ENCODE peak calls at places on chromosomes 11 and 22, in seven cellular contexts. V is transverse colon, H is A549, G is ovary, T is K562, P is suprapubic skin, U is SK-N-SH. R is an unnamed sample.

GRCh38 chr11:115678942-115679341 is 174.7 kb upstream of the CADM1 start:
- DNase-seq in T (no peak), V (peak; percentile 51), U (no peak), H (peak; percentile 52), G (no peak), P (no peak), R (no peak)

GRCh38 chr11:106477776-106478175 is 400.3 kb downstream of the AASDHPPT start:
- DNase-seq in T (no peak), P (no peak), H (no peak), V (no peak), G (no peak), U (no peak), R (no peak)

GRCh38 chr22:33112606-33113005 is 54.4 kb upstream of the SYN3 start:
- DNase-seq in H (no peak), P (no peak), G (no peak), V (no peak), U (no peak), T (no peak), R (no peak)

GRCh38 chr11:60951909-60952741 is at the start of gene SLC15A3:
- DNase-seq in P (peak; percentile 80), V (peak; percentile 72), H (no peak), U (no peak), G (peak; percentile 62), T (no peak), R (peak; percentile 65)

GRCh38 chr22:20928573-20928967 is 11.4 kb downstream of the CRKL start:
- DNase-seq in V (no peak), T (no peak), P (no peak), H (no peak), G (no peak), U (no peak), R (no peak)

GRCh38 chr22:44147821-44148574 is 32.7 kb upstream of the PARVG start:
- DNase-seq in V (peak; percentile 30), T (no peak), U (no peak), H (no peak), P (no peak), G (no peak), R (no peak)

GRCh38 chr11:127862406-127862805 is 725.0 kb downstream of the ETS1 start:
- DNase-seq in G (no peak), H (peak; percentile 21), V (no peak), U (no peak), P (no peak), T (no peak), R (no peak)

GRCh38 chr22:37880668-37881440 is 25.2 kb upstream of the MICALL1 start:
- DNase-seq in U (no peak), G (no peak), V (no peak), T (no peak), H (no peak), P (no peak), R (no peak)

GRCh38 chr11:68403424-68403823 is 57.1 kb upstream of the PPP6R3 start:
- DNase-seq in T (no peak), H (no peak), G (no peak), V (no peak), P (no peak), U (no peak), R (no peak)

GRCh38 chr11:108224908-108225786 is 2.3 kb downstream of the ATM start:
- DNase-seq in P (no peak), T (no peak), G (no peak), V (no peak), U (no peak), H (no peak), R (peak; percentile 12)

GRCh38 chr11:16806791-16807190 is 68.3 kb downstream of the C11orf58 start:
- DNase-seq in U (no peak), G (no peak), H (no peak), T (no peak), P (no peak), V (no peak), R (no peak)

GRCh38 chr22:44807915-44808690 is 55.7 kb downstream of the ARHGAP8 start:
- DNase-seq in T (peak; percentile 43), G (no peak), U (peak; percentile 77), P (no peak), H (no peak), V (no peak), R (no peak)

GRCh38 chr11:67160045-67160444 is 41.0 kb downstream of the KDM2A start:
- DNase-seq in P (no peak), G (no peak), T (no peak), V (no peak), U (peak; percentile 65), H (no peak), R (no peak)

GRCh38 chr11:74612877-74613276 is 20.5 kb downstream of the POLD3 start:
- DNase-seq in V (no peak), T (no peak), U (no peak), P (no peak), G (no peak), H (no peak), R (no peak)

GRCh38 chr11:75759832-75760231 is 8.7 kb upstream of the DGAT2 start:
- DNase-seq in V (no peak), T (no peak), H (no peak), U (no peak), P (no peak), G (no peak), R (no peak)

GRCh38 chr11:10326080-10326964 is 21.4 kb downstream of the ADM start:
- DNase-seq in U (no peak), V (peak; percentile 77), H (peak; percentile 90), G (no peak), T (no peak), P (no peak), R (no peak)

GRCh38 chr11:43942651-43943356 is 367 bp downstream of the C11orf96 start:
- DNase-seq in G (peak; percentile 65), H (peak; percentile 46), P (no peak), T (peak; percentile 44), U (peak; percentile 61), V (no peak), R (no peak)

GRCh38 chr11:114208371-114208770 is 87.8 kb upstream of the NNMT start:
- DNase-seq in G (no peak), T (no peak), P (no peak), H (no peak), V (no peak), U (no peak), R (no peak)

GRCh38 chr22:48685767-48686166 is 1141.9 kb downstream of the BRD1 start:
- DNase-seq in H (no peak), G (no peak), U (no peak), P (no peak), V (no peak), T (no peak), R (no peak)

GRCh38 chr11:69357458-69358397 is 63.8 kb downstream of the MYEOV start:
- DNase-seq in P (peak; percentile 53), T (no peak), H (no peak), U (no peak), V (peak; percentile 6), G (no peak), R (no peak)

GRCh38 chr11:76691655-76692054 is 21.1 kb upstream of the LRRC32 start:
- DNase-seq in H (no peak), V (no peak), G (no peak), U (no peak), P (no peak), T (no peak), R (no peak)

GRCh38 chr22:35258144-35258988 is 1.1 kb downstream of the HMGXB4 start:
- DNase-seq in H (peak; percentile 10), G (no peak), T (peak; percentile 11), U (peak; percentile 48), V (peak; percentile 17), P (no peak), R (no peak)

GRCh38 chr11:9264381-9265210 is 554 bp downstream of the DENND5A start:
- DNase-seq in U (peak; percentile 60), G (peak; percentile 78), P (peak; percentile 77), H (peak; percentile 47), T (peak; percentile 42), V (peak; percentile 43), R (peak; percentile 69)

GRCh38 chr11:63768232-63769043 is at the start of gene ZFTA:
- DNase-seq in U (peak; percentile 98), V (peak; percentile 75), G (peak; percentile 69), T (peak; percentile 81), P (peak; percentile 79), H (peak; percentile 51), R (no peak)

GRCh38 chr11:111840143-111840542 is 31.2 kb downstream of the ALG9 start:
- DNase-seq in P (no peak), H (no peak), G (no peak), T (no peak), V (no peak), U (no peak), R (no peak)
- TF ChIP-seq EP300 in P (no peak), H (no peak), G (no peak), T (no peak), V (no peak), U (no peak), R (peak; percentile 19)

DNA sequence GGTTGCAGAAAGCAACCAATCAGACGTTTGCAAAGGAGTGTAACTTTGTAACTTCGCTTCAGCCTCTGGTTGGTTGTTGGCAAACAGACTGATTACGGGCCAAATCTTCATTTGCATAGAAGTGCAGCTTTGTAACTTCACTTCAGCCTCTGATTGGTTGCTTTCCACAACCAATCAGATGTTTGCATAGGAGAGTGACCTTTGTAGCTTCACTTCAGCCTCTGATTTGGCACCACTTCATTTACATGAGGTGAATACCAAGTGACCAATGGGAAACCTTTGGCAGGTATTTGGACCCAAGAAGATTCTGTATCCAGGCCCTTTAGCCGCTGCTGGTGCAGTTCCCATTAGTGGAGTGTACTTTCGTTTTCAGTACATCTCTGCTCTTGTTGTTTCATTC is 16.0 kb downstream of the USP47 start:
- DNase-seq in G (no peak), T (no peak), P (no peak), V (no peak), H (peak; percentile 32), U (no peak), R (no peak)
- H3K27ac ChIP-seq in G (no peak overlapping the region), T (no peak overlapping the region), P (no peak overlapping the region), V (peak overlapping the region; percentile 12), H (no peak overlapping the region), U (no peak overlapping the region), R (no peak overlapping the region)

DNA sequence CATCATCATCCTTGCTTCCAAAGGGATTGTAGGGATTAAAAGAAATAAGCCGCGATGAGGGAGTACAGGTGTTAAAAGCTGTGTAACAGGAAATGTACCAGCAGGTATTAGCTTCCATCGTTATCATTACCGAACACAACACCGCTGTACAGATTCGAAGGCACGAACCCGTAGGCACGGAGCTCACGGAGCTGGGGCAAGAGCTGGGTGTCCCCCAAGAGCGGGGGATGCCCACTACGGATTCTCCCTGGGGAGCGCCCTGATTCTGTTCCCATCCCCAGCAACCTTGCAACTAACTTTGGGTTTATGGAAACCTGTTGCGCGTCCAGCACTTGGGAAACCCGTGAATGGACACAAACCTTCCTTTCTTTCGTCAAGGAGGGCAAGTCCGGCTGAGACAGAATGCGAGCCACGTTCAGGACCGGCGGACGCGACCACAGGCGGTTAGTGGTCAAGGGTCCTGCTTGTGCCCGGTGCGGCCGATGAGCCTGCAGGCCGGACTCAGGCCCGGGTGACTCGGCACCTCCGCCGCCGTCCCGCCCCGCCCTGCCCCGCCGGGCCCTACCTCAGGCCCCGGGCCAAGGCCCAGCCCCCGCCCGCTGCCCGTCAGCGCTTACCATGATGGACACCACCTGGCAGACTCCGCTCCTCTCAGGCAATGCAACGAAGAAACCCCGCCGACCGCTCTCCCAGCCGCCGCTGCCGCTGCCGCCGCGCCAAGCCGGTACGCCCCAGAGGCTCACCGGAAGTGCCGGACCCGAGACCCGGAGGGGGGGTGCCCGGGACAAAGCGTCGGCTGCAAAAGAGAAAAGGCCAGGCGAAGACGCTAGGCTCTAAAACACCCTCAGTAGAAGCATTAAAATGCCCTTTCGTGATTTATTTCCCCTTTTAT is at the start of gene UFD1:
- DNase-seq in H (peak; percentile 78), V (peak; percentile 86), G (peak; percentile 87), T (peak; percentile 98), P (peak; percentile 90), U (peak; percentile 91), R (peak; percentile 53)
- TF ChIP-seq EP300 in H (no peak), V (no peak), G (no peak), T (peak; percentile 71), P (no peak), U (no peak), R (peak; percentile 77)

GRCh38 chr22:46026907-46027218 is 49.9 kb upstream of the WNT7B start:
- DNase-seq in T (no peak), G (no peak), V (no peak), U (no peak), H (no peak), P (no peak), R (no peak)
- H3K27ac ChIP-seq in T (no peak overlapping the region), G (peak overlapping the region; percentile 74), V (peak overlapping the region; percentile 71), U (no peak overlapping the region), H (peak overlapping the region; percentile 44), P (peak overlapping the region; percentile 79), R (peak overlapping the region; percentile 79)

R was measured in tibial nerve.